ENCODE peak calls at places on chromosomes 2 and 18, in six cellular contexts. H, F, E, D, V and Y are unnamed samples.

GRCh38 chr2:145484443-145485086 is 964.6 kb upstream of the ZEB2 start:
- DNase-seq in H (no peak), D (no peak), F (peak), V (peak), E (no peak), Y (peak)

GRCh38 chr2:104873689-104874054 is 19.8 kb downstream of the POU3F3 start:
- DNase-seq in F (no peak), V (no peak), H (peak), E (no peak), D (peak), Y (no peak)

GRCh38 chr2:177489719-177490301 is 97.2 kb downstream of the AGPS start:
- DNase-seq in E (no peak), F (peak), H (no peak), D (no peak), V (peak), Y (peak)

GRCh38 chr2:218029366-218030360 is 26.9 kb upstream of the TNS1 start:
- DNase-seq in E (no peak), F (no peak), H (no peak), D (no peak), V (no peak), Y (no peak)

GRCh38 chr2:20507166-20507692 is 60.4 kb downstream of the RHOB start:
- DNase-seq in F (no peak), V (no peak), D (peak), E (no peak), H (no peak), Y (no peak)

GRCh38 chr2:9149388-9149660 is 57.3 kb upstream of the ASAP2 start:
- DNase-seq in F (no peak), E (no peak), D (no peak), V (no peak), H (no peak), Y (no peak)

GRCh38 chr2:3223080-3223923 is 154.3 kb downstream of the EIPR1 start:
- DNase-seq in D (no peak), E (no peak), V (no peak), H (no peak), F (no peak), Y (no peak)

GRCh38 chr2:177335917-177336450 is 56.6 kb upstream of the AGPS start:
- DNase-seq in D (no peak), V (peak), F (no peak), H (no peak), E (no peak), Y (no peak)

GRCh38 chr2:23585218-23585945 is 200.4 kb downstream of the KLHL29 start:
- DNase-seq in F (no peak), H (no peak), V (no peak), D (peak), E (no peak), Y (no peak)

GRCh38 chr2:239202343-239202742 is 198.5 kb downstream of the HDAC4 start:
- DNase-seq in E (no peak), V (no peak), D (no peak), H (no peak), F (no peak), Y (no peak)

GRCh38 chr2:47520302-47520630 is 117.3 kb downstream of the MSH2 start:
- DNase-seq in F (no peak), H (no peak), D (no peak), V (no peak), E (no peak), Y (no peak)

GRCh38 chr18:8526316-8526715 is 82.9 kb upstream of the RAB12 start:
- DNase-seq in H (no peak), V (no peak), D (no peak), F (no peak), E (no peak), Y (no peak)

GRCh38 chr2:136248242-136248641 is 130.3 kb upstream of the CXCR4 start:
- DNase-seq in H (no peak), D (no peak), V (no peak), E (peak), F (no peak), Y (no peak)

GRCh38 chr2:191383486-191383885 is 138.3 kb downstream of the MYO1B start:
- DNase-seq in D (no peak), V (no peak), E (no peak), F (no peak), H (no peak), Y (no peak)

GRCh38 chr2:234133004-234133403 is 82.5 kb downstream of the SPP2 start:
- DNase-seq in V (no peak), E (no peak), D (no peak), H (no peak), F (no peak), Y (no peak)

GRCh38 chr2:224638338-224638823 is 53.2 kb upstream of the CUL3 start:
- DNase-seq in H (no peak), D (no peak), V (no peak), E (no peak), F (no peak), Y (no peak)

GRCh38 chr2:120879401-120880295 is 144.0 kb downstream of the GLI2 start:
- DNase-seq in D (no peak), F (no peak), H (peak), E (no peak), V (no peak), Y (no peak)

GRCh38 chr2:96353032-96353561 is 17.5 kb downstream of the NCAPH start:
- DNase-seq in D (no peak), E (no peak), H (no peak), V (no peak), F (peak), Y (peak)

GRCh38 chr2:238471-239268 is 25.2 kb downstream of the SH3YL1 start:
- DNase-seq in D (no peak), E (no peak), V (no peak), F (no peak), H (no peak), Y (no peak)

GRCh38 chr2:108330971-108331370 is 42.3 kb downstream of the SULT1C2 start:
- DNase-seq in E (no peak), H (no peak), F (peak), D (no peak), V (no peak), Y (no peak)

GRCh38 chr2:100823665-100824438 is 3.9 kb downstream of the NPAS2 start:
- DNase-seq in H (no peak), V (no peak), E (no peak), F (no peak), D (no peak), Y (no peak)

GRCh38 chr2:188024811-188025210 is 266.9 kb upstream of the GULP1 start:
- DNase-seq in F (no peak), H (no peak), D (no peak), E (no peak), V (no peak), Y (no peak)

GRCh38 chr2:205879362-205879761 is 197.1 kb downstream of the NRP2 start:
- DNase-seq in D (no peak), H (no peak), V (no peak), F (no peak), E (no peak), Y (no peak)

GRCh38 chr2:201680743-201681142 is 17.7 kb downstream of the MPP4 start:
- DNase-seq in V (peak), E (no peak), D (no peak), F (no peak), H (peak), Y (no peak)

GRCh38 chr18:32049393-32050161 is 31.0 kb downstream of the RNF125 start:
- DNase-seq in V (peak), H (no peak), F (no peak), E (no peak), D (peak), Y (no peak)

GRCh38 chr2:28436525-28437051 is 43.9 kb downstream of the FOSL2 start:
- DNase-seq in H (no peak), F (no peak), E (no peak), D (peak), V (no peak), Y (no peak)

GRCh38 chr18:79609021-79609461 is 70.6 kb upstream of the CTDP1 start:
- DNase-seq in E (no peak), D (peak), V (no peak), H (no peak), F (no peak), Y (no peak)

GRCh38 chr2:190352668-190353536 is 9.5 kb downstream of the INPP1 start:
- DNase-seq in E (no peak), D (no peak), F (no peak), H (no peak), V (no peak), Y (no peak)

GRCh38 chr18:80251700-80252099 is 4.4 kb upstream of the PARD6G start:
- DNase-seq in V (no peak), H (no peak), F (no peak), D (no peak), E (no peak), Y (no peak)

GRCh38 chr2:159090514-159091201 is 122.2 kb downstream of the TANC1 start:
- DNase-seq in H (no peak), E (no peak), V (no peak), D (no peak), F (no peak), Y (no peak)

GRCh38 chr2:1654696-1655374 is 89.5 kb downstream of the PXDN start:
- DNase-seq in V (no peak), E (no peak), D (peak), F (no peak), H (no peak), Y (no peak)

GRCh38 chr2:45699032-45699658 is 47.7 kb downstream of the PRKCE start:
- DNase-seq in E (no peak), F (peak), V (no peak), D (no peak), H (no peak), Y (peak)

GRCh38 chr18:62751341-62751821 is 36.0 kb downstream of the PHLPP1 start:
- DNase-seq in E (no peak), H (peak), D (no peak), F (no peak), V (peak), Y (no peak)